ENCODE peak calls at places on chromosome 7, in nine cellular contexts. R is cardiac muscle cell; H is kidney epithelial cell; W is heart left ventricle; I is WERI-Rb-1; G is effector memory CD4-positive, alpha-beta T cell; N is K562; E is PC-3; K is trophoblast cell. Z is an unnamed sample.

GRCh38 chr7:150566123-150566522 is 1.1 kb upstream of the GIMAP4 start:
- DNase-seq in R (no peak), I (no peak), G (no peak), H (no peak), W (no peak), N (no peak), E (no peak), K (no peak), Z (no peak)

GRCh38 chr7:87567052-87567451 is 33.6 kb downstream of the ABCB1 start:
- DNase-seq in R (no peak), K (no peak), I (no peak), H (no peak), N (no peak), E (no peak), G (no peak), W (no peak), Z (no peak)

GRCh38 chr7:150860978-150861295 is 8.6 kb downstream of the AOC1 start:
- DNase-seq in G (no peak), N (no peak), H (no peak), R (no peak), I (no peak), W (no peak), E (no peak), K (no peak), Z (no peak)

GRCh38 chr7:115047968-115048720 is 126.2 kb downstream of the MDFIC start:
- DNase-seq in E (no peak), W (no peak), K (peak; percentile 41), N (no peak), R (no peak), H (no peak), I (no peak), G (no peak), Z (no peak)

GRCh38 chr7:148434181-148434769 is 156.3 kb upstream of the C7orf33 start:
- DNase-seq in R (no peak), K (peak; percentile 71), G (no peak), E (no peak), W (no peak), N (no peak), H (no peak), I (no peak), Z (no peak)

GRCh38 chr7:69457912-69458491 is 140.3 kb upstream of the AUTS2 start:
- DNase-seq in I (no peak), G (no peak), E (no peak), W (peak; percentile 80), N (no peak), R (peak; percentile 31), K (no peak), H (no peak), Z (no peak)

GRCh38 chr7:46934198-46934825 is 647.6 kb downstream of the TNS3 start:
- DNase-seq in H (no peak), E (no peak), I (no peak), K (peak; percentile 69), R (no peak), G (no peak), W (no peak), N (no peak), Z (no peak)

GRCh38 chr7:144857463-144857862 is 21.6 kb upstream of the TPK1 start:
- DNase-seq in N (no peak), W (no peak), G (no peak), H (no peak), I (no peak), E (no peak), R (no peak), K (no peak), Z (no peak)

GRCh38 chr7:11239311-11239710 is 265.6 kb downstream of the PHF14 start:
- DNase-seq in K (peak; percentile 82), G (no peak), E (peak; percentile 45), H (no peak), W (no peak), N (no peak), R (no peak), I (no peak), Z (no peak)

GRCh38 chr7:31192996-31193395 is 140.9 kb downstream of the ADCYAP1R1 start:
- DNase-seq in R (peak; percentile 80), I (peak; percentile 85), N (peak; percentile 59), W (peak; percentile 75), K (peak; percentile 63), E (peak; percentile 73), H (peak; percentile 5), G (no peak), Z (peak; percentile 5)

GRCh38 chr7:128231021-128231420 is 10.1 kb upstream of the LEP start:
- DNase-seq in R (no peak), N (no peak), W (no peak), E (no peak), I (no peak), H (no peak), K (no peak), G (no peak), Z (no peak)

GRCh38 chr7:139168480-139168879 is 59.0 kb upstream of the ZC3HAV1 start:
- DNase-seq in K (no peak), E (no peak), W (no peak), H (no peak), I (no peak), N (no peak), G (no peak), R (no peak), Z (no peak)

GRCh38 chr7:84336303-84336702 is 141.7 kb upstream of the SEMA3A start:
- DNase-seq in K (peak; percentile 90), E (no peak), R (peak; percentile 36), G (no peak), I (no peak), W (no peak), N (no peak), H (no peak), Z (no peak)

GRCh38 chr7:137937202-137937560 is 64.7 kb downstream of the CREB3L2 start:
- DNase-seq in K (no peak), H (no peak), R (peak; percentile 31), G (no peak), N (no peak), E (no peak), W (no peak), I (no peak), Z (no peak)

DNA sequence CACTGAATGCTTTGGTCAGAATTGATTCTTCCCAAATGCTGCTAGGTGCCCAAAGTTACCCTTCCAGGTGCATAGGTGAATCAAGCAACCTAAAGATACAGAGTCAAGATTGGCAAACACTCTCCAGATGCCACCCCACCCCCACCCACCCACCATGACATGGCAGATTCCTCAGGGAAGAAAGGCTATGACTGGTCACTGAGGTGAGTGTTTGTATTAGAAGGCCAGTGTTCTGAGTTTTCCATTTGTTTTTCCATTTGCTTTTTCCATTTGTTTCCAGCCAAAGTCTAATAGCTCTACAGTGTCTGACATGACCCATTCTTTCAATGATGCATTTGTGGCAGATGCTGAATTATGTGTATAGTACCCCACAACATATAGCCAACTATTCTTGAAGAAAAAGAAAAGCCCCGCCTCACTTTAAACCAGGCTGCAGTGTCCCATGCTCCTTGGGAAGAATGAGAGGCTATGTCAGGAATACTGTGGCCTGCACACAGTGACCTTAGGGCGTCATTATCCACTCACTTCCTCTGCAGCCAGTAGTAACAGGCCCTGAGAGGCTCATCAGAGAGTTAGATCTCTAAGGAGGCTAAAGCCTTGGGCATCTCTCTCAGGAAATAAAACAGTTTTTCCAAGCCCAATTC is 16.1 kb upstream of the HIBADH start:
- DNase-seq in G (no peak), R (no peak), N (no peak), H (no peak), I (no peak), K (no peak), E (peak; percentile 28), W (no peak), Z (no peak)
- H3K4me3 ChIP-seq in G (no peak overlapping the region), R (no peak overlapping the region), N (no peak overlapping the region), H (no peak overlapping the region), I (no peak overlapping the region), K (no peak overlapping the region), E (peak overlapping the region; percentile 34), W (no peak overlapping the region), Z (no peak overlapping the region)

GRCh38 chr7:452230-452751 is 67.4 kb downstream of the PDGFA start:
- DNase-seq in W (peak; percentile 70), G (no peak), H (no peak), E (no peak), N (peak; percentile 53), I (no peak), K (no peak), R (peak; percentile 44), Z (no peak)
- H3K4me3 ChIP-seq in W (no peak overlapping the region), G (no peak overlapping the region), H (no peak overlapping the region), E (no peak overlapping the region), N (no peak overlapping the region), I (no peak overlapping the region), K (no peak overlapping the region), R (no peak overlapping the region), Z (no peak overlapping the region)

DNA sequence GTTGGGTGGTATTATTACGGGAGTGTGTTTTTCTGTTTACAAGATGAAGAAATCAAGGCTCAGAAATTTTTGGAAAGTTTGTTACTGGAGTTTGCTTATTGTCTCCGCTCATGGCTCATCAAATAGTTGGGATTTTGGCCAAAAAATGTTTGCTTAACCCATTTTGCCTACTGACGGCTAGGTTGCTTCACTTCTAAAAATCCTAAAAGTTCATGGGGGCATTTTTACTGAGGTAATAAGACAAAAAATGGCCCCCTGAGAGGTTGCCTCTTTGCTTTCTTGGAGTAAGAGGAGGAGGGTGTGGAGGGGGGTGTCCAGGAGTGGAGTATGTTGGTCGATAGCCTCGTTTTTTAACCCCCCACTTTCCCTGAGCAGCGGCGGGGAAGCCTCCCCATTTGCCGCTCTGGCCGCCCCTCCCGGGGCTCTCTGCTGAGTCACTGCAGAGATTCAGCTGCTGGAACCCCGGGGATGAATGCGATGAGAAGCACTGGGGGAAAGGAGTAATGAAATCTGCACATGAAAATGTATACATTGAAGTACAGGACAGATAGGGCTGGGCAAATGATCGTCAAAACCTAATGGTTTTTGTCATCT is 1.5 kb downstream of the MEST start:
- DNase-seq in I (no peak), W (no peak), K (peak; percentile 43), E (no peak), N (no peak), R (no peak), H (no peak), G (no peak), Z (no peak)
- H3K4me3 ChIP-seq in I (no peak overlapping the region), W (peak overlapping the region; percentile 55), K (peak overlapping the region; percentile 81), E (no peak overlapping the region), N (no peak overlapping the region), R (peak overlapping the region; percentile 53), H (peak overlapping the region; percentile 55), G (no peak overlapping the region), Z (no peak overlapping the region)

GRCh38 chr7:451255-452229 is 68.1 kb downstream of the PDGFA start:
- DNase-seq in R (no peak), K (no peak), I (no peak), W (peak; percentile 43), E (no peak), H (no peak), N (no peak), G (no peak), Z (no peak)
- H3K4me3 ChIP-seq in R (no peak overlapping the region), K (no peak overlapping the region), I (no peak overlapping the region), W (no peak overlapping the region), E (no peak overlapping the region), H (no peak overlapping the region), N (no peak overlapping the region), G (no peak overlapping the region), Z (no peak overlapping the region)

DNA sequence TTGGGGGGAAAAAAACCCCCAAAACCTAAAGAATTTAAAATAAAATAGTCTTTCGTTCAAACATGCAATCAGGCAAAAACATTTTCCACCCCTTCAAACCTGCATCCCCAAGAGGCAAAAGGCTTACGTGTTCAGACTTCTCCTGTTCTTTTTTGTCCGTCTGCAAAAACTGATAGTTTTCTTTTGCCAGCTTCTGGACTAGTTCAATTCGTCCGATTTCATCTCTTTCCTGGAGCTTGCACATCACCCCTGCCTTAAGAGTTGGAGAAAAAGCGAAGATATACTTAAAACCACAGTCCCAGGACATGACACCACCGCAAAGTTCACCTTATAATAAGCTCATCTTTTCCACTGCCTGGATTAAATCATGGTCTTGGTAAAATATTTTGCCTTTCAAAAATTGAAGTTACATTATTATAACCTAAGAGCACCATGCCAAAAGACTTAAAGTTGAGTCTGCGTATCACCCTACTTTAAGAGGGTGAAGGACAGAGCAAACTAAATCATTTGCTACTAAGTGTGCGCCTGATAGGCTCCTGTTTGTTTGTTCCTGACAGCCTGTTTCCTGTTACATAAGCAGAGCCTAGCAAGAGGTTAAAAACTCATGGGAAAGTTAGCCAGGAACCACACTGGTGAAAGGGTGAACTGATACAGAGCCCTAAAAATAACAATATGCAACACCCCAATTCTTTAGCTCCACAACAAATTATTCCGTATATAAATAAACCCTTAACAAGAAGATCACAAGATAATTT is 137.0 kb downstream of the RAPGEF5 start:
- DNase-seq in N (no peak), G (no peak), R (no peak), K (no peak), H (no peak), I (no peak), E (no peak), W (no peak), Z (no peak)
- H3K4me3 ChIP-seq in N (no peak overlapping the region), G (no peak overlapping the region), R (no peak overlapping the region), K (no peak overlapping the region), H (no peak overlapping the region), I (no peak overlapping the region), E (no peak overlapping the region), W (peak overlapping the region; percentile 54), Z (no peak overlapping the region)

Z was measured in DND-41.